ENCODE peak calls at places on chromosome 1, in nine cellular contexts. O is GM12865; B is stimulated activated CD4-positive, alpha-beta T cell treated with anti-CD3 and anti-CD28 coated beads, TNF-alpha, amount 100 ng/mL, for 24 hours; K is AG20443; S is frontal cortex; V is uterus; X is neural crest cell; E is neuronal stem cell; R is AG09309. Z is an unnamed sample.

GRCh38 chr1:10517677-10517982 is 42.9 kb downstream of the PEX14 start:
- DNase-seq in O (no peak), B (no peak), K (no peak), S (no peak), V (no peak), X (no peak), E (no peak), R (no peak), Z (no peak)

GRCh38 chr1:172279951-172280350 is 140.5 kb upstream of the C1orf105 start:
- DNase-seq in O (no peak), B (no peak), K (no peak), S (no peak), V (no peak), X (no peak), E (no peak), R (no peak), Z (no peak)

GRCh38 chr1:214523124-214523824 is 28.1 kb downstream of the PTPN14 start:
- DNase-seq in O (no peak), B (no peak), K (no peak), S (no peak), V (no peak), X (no peak), E (no peak), R (no peak), Z (no peak)

GRCh38 chr1:6954596-6954995 is 169.3 kb downstream of the CAMTA1 start:
- DNase-seq in O (no peak), B (no peak), K (no peak), S (no peak), V (no peak), X (no peak), E (no peak), R (no peak), Z (no peak)

GRCh38 chr1:198903203-198903602 is 264.4 kb downstream of the PTPRC start:
- DNase-seq in O (no peak), B (no peak), K (peak), S (peak), V (no peak), X (peak), E (peak), R (no peak), Z (no peak)

GRCh38 chr1:91872560-91873081 is 13.3 kb downstream of the TGFBR3 start:
- DNase-seq in O (peak), B (peak), K (no peak), S (no peak), V (no peak), X (no peak), E (no peak), R (no peak), Z (no peak)

GRCh38 chr1:218480137-218480536 is 135.0 kb downstream of the TGFB2 start:
- DNase-seq in O (no peak), B (no peak), K (peak), S (no peak), V (no peak), X (no peak), E (no peak), R (peak), Z (no peak)

GRCh38 chr1:20603473-20604464 is 14.9 kb downstream of the CDA start:
- DNase-seq in O (no peak), B (no peak), K (peak), S (no peak), V (no peak), X (no peak), E (no peak), R (peak), Z (no peak)

GRCh38 chr1:201661823-201662213 is 122.9 kb downstream of the NAV1 start:
- DNase-seq in O (no peak), B (no peak), K (no peak), S (no peak), V (no peak), X (no peak), E (no peak), R (no peak), Z (no peak)

GRCh38 chr1:201170533-201171062 is 16.3 kb upstream of the TMEM9 start:
- DNase-seq in O (peak), B (peak), K (peak), S (peak), V (peak), X (peak), E (peak), R (peak), Z (peak)

GRCh38 chr1:206463137-206463536 is 7.1 kb upstream of the IKBKE start:
- DNase-seq in O (no peak), B (no peak), K (no peak), S (no peak), V (no peak), X (no peak), E (no peak), R (no peak), Z (no peak)

GRCh38 chr1:81811757-81812371 is 11.1 kb downstream of the ADGRL2 start:
- DNase-seq in O (no peak), B (no peak), K (no peak), S (no peak), V (no peak), X (no peak), E (no peak), R (no peak), Z (no peak)

GRCh38 chr1:224106568-224107281 is 7.2 kb upstream of the FBXO28 start:
- DNase-seq in O (peak), B (peak), K (peak), S (no peak), V (no peak), X (no peak), E (no peak), R (no peak), Z (peak)

GRCh38 chr1:10835423-10836421 is 39.3 kb upstream of the CASZ1 start:
- DNase-seq in O (no peak), B (peak), K (peak), S (no peak), V (peak), X (peak), E (peak), R (no peak), Z (peak)

GRCh38 chr1:222909586-222909985 is 94.7 kb downstream of the DISP1 start:
- DNase-seq in O (no peak), B (no peak), K (peak), S (no peak), V (no peak), X (no peak), E (no peak), R (no peak), Z (peak)

GRCh38 chr1:12069616-12070244 is 6.6 kb downstream of the TNFRSF8 start:
- DNase-seq in O (peak), B (no peak), K (no peak), S (no peak), V (no peak), X (no peak), E (no peak), R (no peak), Z (no peak)

GRCh38 chr1:55669308-55669707 is 454.1 kb upstream of the USP24 start:
- DNase-seq in O (no peak), B (no peak), K (peak), S (no peak), V (peak), X (no peak), E (no peak), R (peak), Z (no peak)

GRCh38 chr1:192705510-192705909 is 69.6 kb downstream of the RGS13 start:
- DNase-seq in O (no peak), B (no peak), K (no peak), S (no peak), V (no peak), X (no peak), E (no peak), R (no peak), Z (no peak)

GRCh38 chr1:63818567-63819340 is 44.9 kb downstream of the ROR1 start:
- DNase-seq in O (no peak), B (no peak), K (no peak), S (no peak), V (no peak), X (no peak), E (no peak), R (no peak), Z (no peak)

GRCh38 chr1:93171549-93172050 is 8.6 kb downstream of the TMED5 start:
- DNase-seq in O (no peak), B (no peak), K (no peak), S (no peak), V (no peak), X (no peak), E (no peak), R (no peak), Z (no peak)

GRCh38 chr1:229169399-229169798 is 101.5 kb upstream of the RAB4A start:
- DNase-seq in O (no peak), B (no peak), K (no peak), S (no peak), V (no peak), X (no peak), E (no peak), R (no peak), Z (peak)

GRCh38 chr1:17502326-17502778 is 37.1 kb upstream of the ARHGEF10L start:
- DNase-seq in O (peak), B (peak), K (peak), S (peak), V (peak), X (peak), E (peak), R (peak), Z (peak)

GRCh38 chr1:25068316-25068715 is 138.2 kb upstream of the RUNX3 start:
- DNase-seq in O (no peak), B (no peak), K (no peak), S (no peak), V (no peak), X (no peak), E (no peak), R (no peak), Z (no peak)

GRCh38 chr1:65068202-65069011 is 79.6 kb upstream of the AK4 start:
- DNase-seq in O (peak), B (no peak), K (no peak), S (peak), V (peak), X (no peak), E (no peak), R (no peak), Z (no peak)

GRCh38 chr1:167524651-167525050 is 6.3 kb upstream of the CD247 start:
- DNase-seq in O (no peak), B (no peak), K (no peak), S (peak), V (no peak), X (no peak), E (no peak), R (no peak), Z (no peak)

GRCh38 chr1:15788624-15789301 is 18.7 kb downstream of the UQCRHL start:
- DNase-seq in O (no peak), B (no peak), K (no peak), S (no peak), V (no peak), X (no peak), E (no peak), R (no peak), Z (no peak)

GRCh38 chr1:188782220-188782841 is 1695.3 kb downstream of the BRINP3 start:
- DNase-seq in O (peak), B (no peak), K (peak), S (no peak), V (no peak), X (peak), E (peak), R (no peak), Z (peak)

GRCh38 chr1:3668585-3669300 is 16.4 kb downstream of the TP73 start:
- DNase-seq in O (no peak), B (no peak), K (peak), S (no peak), V (no peak), X (no peak), E (no peak), R (no peak), Z (peak)

GRCh38 chr1:186155594-186155993 is 219.5 kb downstream of the TPR start:
- DNase-seq in O (peak), B (no peak), K (peak), S (no peak), V (no peak), X (no peak), E (no peak), R (peak), Z (no peak)

GRCh38 chr1:27592600-27593340 is 11.2 kb downstream of the AHDC1 start:
- DNase-seq in O (no peak), B (no peak), K (no peak), S (no peak), V (no peak), X (no peak), E (no peak), R (no peak), Z (no peak)

GRCh38 chr1:77499466-77499865 is 183.0 kb downstream of the ZZZ3 start:
- DNase-seq in O (no peak), B (no peak), K (no peak), S (no peak), V (no peak), X (no peak), E (no peak), R (no peak), Z (no peak)

GRCh38 chr1:184965889-184966860 is 8.1 kb downstream of the NIBAN1 start:
- DNase-seq in O (no peak), B (no peak), K (no peak), S (no peak), V (no peak), X (no peak), E (no peak), R (no peak), Z (no peak)

GRCh38 chr1:3042481-3042880 is 21.2 kb downstream of the ACTRT2 start:
- DNase-seq in O (no peak), B (no peak), K (no peak), S (no peak), V (no peak), X (no peak), E (no peak), R (no peak), Z (no peak)

GRCh38 chr1:21641076-21641475 is 28.1 kb downstream of the RAP1GAP start:
- DNase-seq in O (no peak), B (no peak), K (no peak), S (no peak), V (no peak), X (no peak), E (no peak), R (no peak), Z (no peak)

GRCh38 chr1:33377013-33377412 is 53.9 kb downstream of the PHC2 start:
- DNase-seq in O (no peak), B (no peak), K (no peak), S (no peak), V (no peak), X (no peak), E (no peak), R (no peak), Z (no peak)

GRCh38 chr1:164688791-164689190 is 129.8 kb downstream of the PBX1 start:
- DNase-seq in O (no peak), B (no peak), K (no peak), S (no peak), V (no peak), X (no peak), E (no peak), R (no peak), Z (peak)